ENCODE peak calls at places on chromosomes 12 and 14, in seven cellular contexts. E is T-helper 2 cell; G is T1000; V is SW 1271; O is stimulated activated CD4-positive, alpha-beta T cell treated with anti-CD3 and anti-CD28 coated beads, Interleukin-2, amount 100 ng/mL, for 48 hours; R is AG09309; K is cortex of kidney. H is an unnamed sample.

GRCh38 chr12:40216516-40217288 is 8.1 kb upstream of the LRRK2 start:
- DNase-seq in E (no peak), G (no peak), V (no peak), O (no peak), R (no peak), K (no peak), H (no peak)

GRCh38 chr14:94014375-94014774 is 11.8 kb upstream of the OTUB2 start:
- DNase-seq in E (no peak), G (no peak), V (no peak), O (no peak), R (no peak), K (no peak), H (no peak)

GRCh38 chr14:94670692-94671285 is 58.6 kb downstream of the SERPINA3 start:
- DNase-seq in E (no peak), G (no peak), V (no peak), O (no peak), R (no peak), K (no peak), H (no peak)

GRCh38 chr12:114710151-114710550 is 26.2 kb upstream of the TBX3 start:
- DNase-seq in E (no peak), G (no peak), V (no peak), O (no peak), R (no peak), K (no peak), H (no peak)

GRCh38 chr14:64761441-64762043 is 57.3 kb downstream of the PLEKHG3 start:
- DNase-seq in E (peak; percentile 24), G (no peak), V (no peak), O (no peak), R (no peak), K (no peak), H (peak; percentile 99)

GRCh38 chr14:44567997-44568396 is 60.9 kb upstream of the FSCB start:
- DNase-seq in E (no peak), G (no peak), V (no peak), O (no peak), R (no peak), K (no peak), H (no peak)

GRCh38 chr12:53505555-53506449 is 1.5 kb downstream of the NPFF start:
- DNase-seq in E (no peak), G (peak; percentile 82), V (no peak), O (no peak), R (no peak), K (no peak), H (no peak)

GRCh38 chr14:67241416-67242362 is at the start of gene PALS1:
- DNase-seq in E (no peak), G (no peak), V (peak; percentile 24), O (no peak), R (peak; percentile 54), K (no peak), H (peak; percentile 59)

GRCh38 chr12:49231881-49232650 is 32.8 kb upstream of the TUBA1C start:
- DNase-seq in E (no peak), G (no peak), V (no peak), O (no peak), R (no peak), K (no peak), H (peak; percentile 88)

GRCh38 chr12:45725631-45726593 is 3.6 kb upstream of the ARID2 start:
- DNase-seq in E (peak; percentile 70), G (peak; percentile 66), V (peak; percentile 20), O (no peak), R (no peak), K (no peak), H (peak; percentile 86)

GRCh38 chr14:96602186-96602585 is 100.0 kb downstream of the PAPOLA start:
- DNase-seq in E (no peak), G (no peak), V (no peak), O (no peak), R (no peak), K (no peak), H (no peak)

GRCh38 chr12:125336246-125336645 is 271.0 kb downstream of the AACS start:
- DNase-seq in E (no peak), G (no peak), V (no peak), O (no peak), R (no peak), K (no peak), H (no peak)

GRCh38 chr12:78697817-78698415 is 166.7 kb upstream of the SYT1 start:
- DNase-seq in E (no peak), G (no peak), V (no peak), O (no peak), R (no peak), K (no peak), H (no peak)

H was measured in DMS79 treated with DMSO at 0.1 percent for 48 hours.